ENCODE peak calls at places on chromosomes 13 and 19, in five cellular contexts. T, L, I, Y and N are unnamed samples. For H3K4me1, the result is how much of the 10 kb centered on the place peaks cover.

GRCh38 chr19:18089726-18090125 is 3.0 kb upstream of the IL12RB1 start:
- DNase-seq in T (no peak), L (no peak), I (no peak), Y (no peak), N (no peak)

GRCh38 chr19:32676895-32677359 is 1.3 kb downstream of the RGS9BP start:
- DNase-seq in T (no peak), L (no peak), I (no peak), Y (no peak), N (no peak)

GRCh38 chr13:101264931-101265330 is 151.4 kb downstream of the NALCN start:
- DNase-seq in T (no peak), L (no peak), I (no peak), Y (no peak), N (no peak)

GRCh38 chr13:40570930-40571329 is 95.5 kb downstream of the FOXO1 start:
- DNase-seq in T (no peak), L (no peak), I (no peak), Y (no peak), N (no peak)

GRCh38 chr13:113080361-113080831 is 25.2 kb upstream of the F7 start:
- DNase-seq in T (no peak), L (no peak), I (no peak), Y (no peak), N (no peak)

GRCh38 chr19:29629836-29630534 is 23.9 kb downstream of the POP4 start:
- DNase-seq in T (no peak), L (no peak), I (no peak), Y (no peak), N (no peak)

GRCh38 chr19:11848594-11849263 is at the start of gene ZNF439:
- DNase-seq in T (peak), L (no peak), I (peak), Y (peak), N (peak)

GRCh38 chr19:3186377-3186688 is 603 bp downstream of the NCLN start:
- DNase-seq in T (no peak), L (no peak), I (no peak), Y (no peak), N (no peak)

GRCh38 chr19:29547981-29548380 is 22.2 kb downstream of the VSTM2B start:
- DNase-seq in T (no peak), L (no peak), I (no peak), Y (no peak), N (peak)

GRCh38 chr13:113856716-113857065 is 7.2 kb downstream of the GAS6 start:
- DNase-seq in T (peak), L (no peak), I (peak), Y (peak), N (peak)

GRCh38 chr13:113602291-113602970 is 17.9 kb downstream of the TFDP1 start:
- DNase-seq in T (no peak), L (no peak), I (no peak), Y (no peak), N (no peak)

GRCh38 chr19:11736696-11737095 is 2.0 kb downstream of the ZNF823 start:
- DNase-seq in T (peak), L (no peak), I (no peak), Y (peak), N (no peak)

GRCh38 chr13:47211106-47211505 is 314.3 kb upstream of the HTR2A start:
- DNase-seq in T (no peak), L (no peak), I (no peak), Y (peak), N (no peak)

GRCh38 chr19:383922-384800 is 24.8 kb downstream of the C2CD4C start:
- DNase-seq in T (no peak), L (no peak), I (no peak), Y (no peak), N (peak)

GRCh38 chr19:6737284-6737872 is at the start of gene GPR108:
- DNase-seq in T (peak), L (peak), I (peak), Y (peak), N (peak)

GRCh38 chr19:43308244-43308815 is 39.0 kb upstream of the PSG9 start:
- DNase-seq in T (no peak), L (no peak), I (no peak), Y (no peak), N (no peak)

GRCh38 chr19:43313711-43314495 is 39.6 kb upstream of the CD177 start:
- DNase-seq in T (no peak), L (no peak), I (no peak), Y (no peak), N (no peak)

GRCh38 chr19:43310221-43310620 is 40.9 kb upstream of the PSG9 start:
- DNase-seq in T (no peak), L (no peak), I (no peak), Y (no peak), N (no peak)

GRCh38 chr19:43311706-43312105 is 41.8 kb upstream of the CD177 start:
- DNase-seq in T (no peak), L (no peak), I (no peak), Y (no peak), N (no peak)

DNA sequence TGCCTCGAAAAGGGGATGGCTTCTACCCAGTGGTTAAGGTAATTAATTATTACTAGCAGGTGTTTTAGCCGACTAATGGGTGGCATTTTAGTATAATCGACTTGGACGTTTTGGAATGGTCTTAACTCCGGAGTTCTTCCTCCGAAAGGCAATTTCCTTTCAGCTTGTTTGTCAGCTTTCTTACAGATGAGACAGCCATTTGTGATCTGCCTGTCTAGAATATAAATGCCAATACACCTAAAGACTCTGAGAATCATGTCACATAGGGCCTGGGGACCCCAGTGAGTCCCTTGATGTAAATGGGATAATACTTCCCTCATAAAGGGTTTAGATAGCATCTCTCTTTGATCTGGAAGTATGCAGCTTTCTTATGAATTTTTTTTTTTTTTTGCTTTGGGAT is 41.9 kb upstream of the PSG9 start:
- DNase-seq in T (no peak), L (no peak), I (no peak), Y (no peak), N (no peak)
- H3K4me1 ChIP-seq in T (under half), L (under half), I (under half), Y (under half), N (under half)

GRCh38 chr19:40683437-40683836 is 7.0 kb downstream of the NUMBL start:
- DNase-seq in T (no peak), L (no peak), I (no peak), Y (no peak), N (no peak)
- H3K4me1 ChIP-seq in T (under half), L (under half), I (under half), Y (under half), N (under half)

DNA sequence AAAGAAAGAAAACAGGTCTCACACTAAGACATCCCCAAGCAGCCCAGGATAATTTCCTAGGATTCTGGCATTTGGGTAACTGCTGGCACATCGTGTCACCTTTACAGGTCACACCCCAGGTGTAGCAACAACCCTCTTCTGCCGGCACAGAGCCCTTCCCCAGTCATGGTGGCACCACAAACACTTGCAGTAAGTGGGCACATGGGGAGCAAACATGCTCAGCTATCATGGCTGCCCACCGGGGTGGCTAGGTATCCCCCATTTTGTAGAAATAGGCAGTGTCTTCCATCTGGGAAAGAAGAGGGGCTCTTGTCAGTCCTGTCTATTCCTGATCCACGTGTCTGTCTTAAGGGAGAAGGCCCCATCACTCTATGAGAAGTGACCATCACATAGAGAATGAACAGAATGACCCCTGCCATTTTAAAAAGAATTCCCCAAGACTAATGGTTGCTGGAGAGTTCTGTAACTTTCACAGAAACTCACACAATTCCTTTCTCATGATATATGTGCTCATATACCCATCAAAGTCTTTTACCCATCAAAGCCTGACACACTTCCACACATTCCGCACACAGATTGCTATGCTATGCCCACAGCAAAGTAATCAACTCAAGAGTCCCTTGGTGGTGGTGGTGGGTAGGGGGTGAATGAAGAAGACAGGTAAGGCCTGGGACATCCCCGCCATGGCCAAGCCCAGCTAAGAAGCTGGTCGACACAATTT is 33.3 kb downstream of the BRD4 start:
- DNase-seq in T (no peak), L (no peak), I (no peak), Y (no peak), N (no peak)
- H3K4me1 ChIP-seq in T (under half), L (half or more), I (half or more), Y (half or more), N (half or more)

GRCh38 chr19:19477705-19478383 is 37.5 kb downstream of the TSSK6 start:
- DNase-seq in T (peak), L (no peak), I (no peak), Y (peak), N (peak)
- H3K4me1 ChIP-seq in T (under half), L (under half), I (under half), Y (under half), N (under half)

GRCh38 chr19:39158646-39159260 is 33.2 kb downstream of the PAK4 start:
- DNase-seq in T (no peak), L (no peak), I (no peak), Y (no peak), N (no peak)
- H3K4me1 ChIP-seq in T (under half), L (under half), I (under half), Y (under half), N (half or more)

GRCh38 chr19:35086455-35086854 is 29.2 kb upstream of the FXYD3 start:
- DNase-seq in T (no peak), L (no peak), I (no peak), Y (no peak), N (no peak)
- H3K4me1 ChIP-seq in T (under half), L (under half), I (under half), Y (under half), N (under half)

DNA sequence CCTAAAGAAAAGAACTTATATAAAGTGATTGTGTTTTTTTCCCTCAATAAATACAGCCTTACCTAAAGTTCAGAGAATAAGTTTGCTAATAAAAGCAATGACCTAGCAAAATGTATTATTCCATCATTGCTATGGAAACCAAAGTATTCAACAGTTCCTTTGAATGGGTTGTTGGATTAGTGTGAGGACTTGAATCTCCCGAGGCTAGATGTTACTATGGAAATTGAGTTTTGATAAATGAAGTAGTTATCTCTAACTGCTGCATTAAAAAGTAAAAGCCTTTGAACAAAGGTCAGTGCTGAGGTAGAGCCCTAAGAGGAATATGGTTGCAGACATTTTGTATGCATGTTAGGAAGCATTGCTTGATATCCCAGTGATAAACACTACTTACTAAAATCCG is 6.2 kb downstream of the KLF5 start:
- DNase-seq in T (no peak), L (no peak), I (no peak), Y (no peak), N (no peak)
- H3K4me1 ChIP-seq in T (under half), L (half or more), I (under half), Y (half or more), N (under half)

GRCh38 chr13:45446181-45446580 is 18.6 kb upstream of the COG3 start:
- DNase-seq in T (no peak), L (no peak), I (no peak), Y (no peak), N (no peak)

GRCh38 chr13:45439000-45439399 is 20.8 kb upstream of the SLC25A30 start:
- DNase-seq in T (no peak), L (no peak), I (no peak), Y (no peak), N (no peak)

GRCh38 chr13:45439781-45440462 is 21.7 kb upstream of the SLC25A30 start:
- DNase-seq in T (no peak), L (no peak), I (no peak), Y (no peak), N (no peak)

GRCh38 chr13:45445053-45445452 is 19.7 kb upstream of the COG3 start:
- DNase-seq in T (no peak), L (no peak), I (no peak), Y (no peak), N (no peak)

DNA sequence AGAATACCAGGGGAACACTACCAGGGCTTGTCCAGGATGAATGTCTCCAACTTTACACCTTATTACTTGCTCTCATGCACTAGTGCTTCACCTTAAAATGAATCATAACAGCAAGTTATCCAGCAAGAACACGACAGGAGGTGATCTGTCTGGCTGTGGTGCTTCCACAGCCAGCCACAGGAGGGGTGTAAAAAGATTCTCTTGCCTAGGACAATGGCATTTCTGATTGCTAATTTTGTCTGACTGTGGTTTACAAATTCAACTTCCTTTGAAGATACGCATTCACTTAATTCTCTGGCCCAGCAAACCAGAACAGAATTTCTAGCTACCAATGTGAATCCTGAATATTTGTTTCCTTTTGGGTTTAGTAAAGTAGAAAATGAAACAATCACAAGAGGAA is 23.1 kb upstream of the COG3 start:
- DNase-seq in T (no peak), L (no peak), I (no peak), Y (no peak), N (no peak)
- H3K4me1 ChIP-seq in T (under half), L (under half), I (under half), Y (under half), N (under half)

DNA sequence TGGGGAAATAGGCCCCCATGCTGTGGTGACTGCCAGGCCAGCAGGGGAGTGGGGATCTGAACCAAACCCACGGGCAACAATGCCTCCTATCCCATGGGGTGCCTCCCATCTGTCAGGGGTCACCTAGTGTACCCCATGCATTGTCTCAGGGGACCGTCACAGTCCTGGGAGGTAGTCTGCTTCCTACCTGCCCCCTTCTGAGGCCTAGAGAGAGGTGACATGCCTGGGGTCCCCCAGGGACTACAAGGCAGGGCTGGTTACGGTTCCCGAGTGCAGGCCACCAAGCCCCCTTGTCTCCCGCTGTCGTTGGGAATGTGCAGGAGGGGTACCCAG is 11.1 kb downstream of the NDUFB7 start:
- DNase-seq in T (no peak), L (no peak), I (no peak), Y (no peak), N (no peak)
- H3K4me1 ChIP-seq in T (under half), L (under half), I (under half), Y (under half), N (under half)